ENCODE peak calls at places on chromosome 14, in five cellular contexts. C is A172; X is EH; J is effector memory CD4-positive, alpha-beta T cell; G is ascending aorta. F is an unnamed sample.

GRCh38 chr14:75275598-75275997 is 3.0 kb upstream of the FOS start:
- DNase-seq in C (no peak), X (no peak), G (no peak), J (no peak), F (no peak)

GRCh38 chr14:95291859-95292542 is 27.7 kb downstream of the CLMN start:
- DNase-seq in C (no peak), G (no peak), J (no peak), X (peak), F (peak)

GRCh38 chr14:88856786-88857366 is 32.4 kb downstream of the TTC8 start:
- DNase-seq in X (peak), G (no peak), C (no peak), J (no peak), F (peak)

GRCh38 chr14:67359319-67359774 is 257 bp downstream of the ATP6V1D start:
- DNase-seq in J (no peak), C (no peak), X (peak), G (no peak), F (peak)

GRCh38 chr14:69149461-69150244 is 3.3 kb downstream of the DCAF5 start:
- DNase-seq in G (no peak), X (peak), C (no peak), J (no peak), F (no peak)

GRCh38 chr14:104694475-104694950 is 5.1 kb downstream of the INF2 start:
- DNase-seq in C (peak), J (no peak), X (no peak), G (no peak), F (no peak)

GRCh38 chr14:61498811-61499210 is 177.4 kb downstream of the PRKCH start:
- DNase-seq in C (no peak), G (no peak), J (no peak), X (peak), F (peak)

GRCh38 chr14:67331368-67332125 is 28.1 kb downstream of the ATP6V1D start:
- DNase-seq in G (no peak), J (no peak), X (peak), C (peak), F (no peak)

GRCh38 chr14:75794615-75795038 is 133.6 kb downstream of the TTLL5 start:
- DNase-seq in G (no peak), J (no peak), X (peak), C (peak), F (peak)

GRCh38 chr14:35340616-35341453 is 48.7 kb downstream of the PSMA6 start:
- DNase-seq in C (no peak), J (no peak), X (no peak), G (no peak), F (no peak)

GRCh38 chr14:105933238-105933637 is 406.9 kb downstream of the TMEM121 start:
- DNase-seq in C (no peak), J (no peak), X (no peak), G (no peak), F (no peak)

GRCh38 chr14:99562848-99563748 is 40.9 kb downstream of the CCDC85C start:
- DNase-seq in X (peak), C (peak), G (no peak), J (no peak), F (peak)

GRCh38 chr14:58100735-58101368 is 51.2 kb downstream of the ARMH4 start:
- DNase-seq in J (no peak), G (no peak), C (no peak), X (peak), F (peak)

GRCh38 chr14:68628605-68629310 is 164.1 kb downstream of the ZFP36L1 start:
- DNase-seq in G (no peak), C (no peak), X (no peak), J (peak), F (no peak)

GRCh38 chr14:102993523-102993922 is 63.8 kb downstream of the CDC42BPB start:
- DNase-seq in C (peak), X (peak), J (no peak), G (no peak), F (peak)

GRCh38 chr14:67413806-67414769 is 2.1 kb upstream of the PLEK2 start:
- DNase-seq in C (peak), J (no peak), X (peak), G (no peak), F (peak)

GRCh38 chr14:19801118-19801464 is 2.5 kb upstream of the OR4N2 start:
- DNase-seq in J (no peak), G (no peak), C (no peak), X (no peak), F (no peak)

GRCh38 chr14:100071545-100071944 is 6.3 kb downstream of the EVL start:
- DNase-seq in X (no peak), G (no peak), J (no peak), C (no peak), F (no peak)

GRCh38 chr14:95025218-95025617 is 132.1 kb downstream of the DICER1 start:
- DNase-seq in C (no peak), J (no peak), G (no peak), X (peak), F (no peak)

GRCh38 chr14:33800735-33801163 is 150.1 kb downstream of the EGLN3 start:
- DNase-seq in G (no peak), J (no peak), C (no peak), X (no peak), F (no peak)

GRCh38 chr14:104305511-104306449 is 167.4 kb downstream of the KIF26A start:
- DNase-seq in J (no peak), C (no peak), G (no peak), X (no peak), F (no peak)

GRCh38 chr14:104882325-104882973 is 17.4 kb downstream of the CEP170B start:
- DNase-seq in C (peak), X (peak), J (no peak), G (no peak), F (peak)

GRCh38 chr14:66099931-66100330 is 386.2 kb upstream of the CCDC196 start:
- DNase-seq in C (no peak), J (no peak), G (no peak), X (no peak), F (no peak)

GRCh38 chr14:20499108-20499507 is 6.2 kb upstream of the RNASE10 start:
- DNase-seq in X (no peak), C (no peak), G (no peak), J (no peak), F (no peak)

GRCh38 chr14:70908918-70909641 is 1.8 kb downstream of the PCNX1 start:
- DNase-seq in X (no peak), C (no peak), G (no peak), J (no peak), F (no peak)

GRCh38 chr14:96268426-96269358 is 12.7 kb downstream of the BDKRB1 start:
- DNase-seq in X (peak), G (no peak), J (no peak), C (peak), F (peak)

GRCh38 chr14:100268591-100269207 is 29.8 kb downstream of the YY1 start:
- DNase-seq in X (no peak), C (no peak), G (no peak), J (no peak), F (no peak)